ENCODE peak calls at places on chromosomes 1 and 21, in four cellular contexts. One of them, this sample, is unnamed.
A peak's percentile ranks its signal among the peaks of the same experiment; 100 is the strongest.

GRCh38 chr1:164706596-164706995 is 147.6 kb downstream of the PBX1 start:
- DNase-seq in K562: no peak
- DNase-seq in HepG2: no peak
- DNase-seq in WTC11: no peak
- DNase-seq in this sample: no peak

GRCh38 chr21:36707763-36708511 is 9.0 kb downstream of the SIM2 start:
- DNase-seq in WTC11: no peak
- DNase-seq in HepG2: no peak
- DNase-seq in K562: no peak
- DNase-seq in this sample: no peak

GRCh38 chr1:16984717-16985116 is 4.3 kb upstream of the MFAP2 start:
- DNase-seq in HepG2: no peak
- DNase-seq in WTC11: no peak
- DNase-seq in K562: no peak
- DNase-seq in this sample: no peak

GRCh38 chr1:16155537-16156410 is at the start of gene EPHA2:
- DNase-seq in K562: no peak
- DNase-seq in HepG2: peak; percentile 93
- DNase-seq in WTC11: peak; percentile 97
- DNase-seq in this sample: peak; percentile 91

GRCh38 chr1:47703161-47703825 is 265.4 kb downstream of the FOXD2 start:
- DNase-seq in HepG2: no peak
- DNase-seq in K562: no peak
- DNase-seq in WTC11: no peak
- DNase-seq in this sample: no peak

GRCh38 chr1:169491845-169492281 is 6.1 kb upstream of the SLC19A2 start:
- DNase-seq in WTC11: no peak
- DNase-seq in HepG2: no peak
- DNase-seq in K562: no peak
- DNase-seq in this sample: no peak

GRCh38 chr1:182952677-182953444 is at the start of gene SHCBP1L:
- DNase-seq in WTC11: peak; percentile 29
- DNase-seq in K562: no peak
- DNase-seq in HepG2: no peak
- DNase-seq in this sample: no peak

GRCh38 chr1:46689326-46689725 is 17.7 kb downstream of the TEX38 start:
- DNase-seq in K562: no peak
- DNase-seq in WTC11: no peak
- DNase-seq in HepG2: no peak
- DNase-seq in this sample: no peak

GRCh38 chr1:74468982-74469603 is 43.3 kb downstream of the LRRC53 start:
- DNase-seq in K562: peak; percentile 29
- DNase-seq in WTC11: no peak
- DNase-seq in HepG2: peak; percentile 48
- DNase-seq in this sample: peak; percentile 35

GRCh38 chr1:42168798-42169197 is 4.3 kb upstream of the GUCA2A start:
- DNase-seq in HepG2: no peak
- DNase-seq in K562: no peak
- DNase-seq in WTC11: no peak
- DNase-seq in this sample: no peak
- TF ChIP-seq HMGXB4 in HepG2: no peak
- TF ChIP-seq HMGXB4 in K562: no peak
- TF ChIP-seq HMGXB4 in WTC11: no peak
- TF ChIP-seq HMGXB4 in this sample: no peak

DNA sequence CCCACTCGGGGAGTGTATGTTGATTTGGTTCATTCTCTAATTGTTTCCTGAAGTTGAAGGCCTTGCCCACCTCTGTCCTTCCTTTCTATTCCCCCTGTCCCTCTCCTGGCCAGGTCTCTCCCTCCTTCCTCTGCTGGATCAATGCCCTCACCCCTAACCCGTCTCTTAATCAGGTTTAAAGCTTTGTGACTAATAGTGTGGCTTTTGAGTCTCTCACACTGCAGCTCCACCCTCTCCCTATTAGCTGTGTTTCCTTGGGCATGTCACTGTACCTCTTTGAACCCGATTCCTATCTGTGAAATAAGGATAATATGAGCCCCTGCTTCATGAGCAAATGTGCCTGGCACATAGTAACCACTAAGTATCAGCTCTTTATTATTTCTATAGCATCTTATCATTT is 20.5 kb downstream of the AHDC1 start:
- DNase-seq in K562: no peak
- DNase-seq in HepG2: no peak
- DNase-seq in WTC11: no peak
- DNase-seq in this sample: no peak
- TF ChIP-seq HMGXB4 in K562: no peak
- TF ChIP-seq HMGXB4 in HepG2: no peak
- TF ChIP-seq HMGXB4 in WTC11: no peak
- TF ChIP-seq HMGXB4 in this sample: no peak

DNA sequence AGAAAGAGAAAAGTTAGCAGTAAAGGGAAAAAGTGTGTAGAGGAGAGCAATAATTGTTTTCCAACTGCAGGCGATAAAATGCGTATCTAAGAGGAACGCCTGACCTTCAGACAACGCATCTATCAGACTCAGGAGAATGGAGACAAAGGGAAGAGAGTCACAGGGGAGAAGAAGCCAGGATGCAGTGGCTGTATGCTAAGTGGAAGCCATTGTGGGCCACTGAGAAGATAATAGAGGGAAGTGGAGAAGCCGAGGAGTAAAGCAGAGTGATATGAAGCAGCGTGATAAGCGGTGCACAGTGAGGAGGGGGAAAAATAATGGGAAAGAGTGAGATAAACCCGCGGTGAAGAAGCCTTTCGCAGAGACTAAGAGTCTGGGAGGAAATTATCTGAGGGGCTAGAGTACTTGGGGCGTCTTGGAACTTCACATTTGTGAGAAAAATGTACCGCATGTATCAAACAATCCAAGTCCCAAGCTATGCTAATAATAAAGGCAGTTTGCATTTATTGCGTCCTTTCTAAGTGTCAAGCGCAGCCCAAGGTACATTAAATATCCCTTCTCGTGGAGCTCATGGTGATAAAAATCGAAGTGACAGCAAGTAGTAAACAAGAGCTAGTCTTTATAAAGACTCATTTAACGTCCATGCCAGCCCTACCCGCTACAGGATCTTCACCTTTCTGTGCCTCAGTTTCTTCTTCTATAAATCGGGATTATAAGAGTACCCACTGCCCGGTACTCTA is 259.8 kb upstream of the PROX1 start:
- DNase-seq in HepG2: no peak
- DNase-seq in K562: no peak
- DNase-seq in WTC11: no peak
- DNase-seq in this sample: no peak
- TF ChIP-seq HMGXB4 in HepG2: no peak
- TF ChIP-seq HMGXB4 in K562: no peak
- TF ChIP-seq HMGXB4 in WTC11: no peak
- TF ChIP-seq HMGXB4 in this sample: no peak

GRCh38 chr1:54865238-54866073 is 21.5 kb downstream of the DHCR24 start:
- DNase-seq in K562: no peak
- DNase-seq in WTC11: no peak
- DNase-seq in HepG2: peak; percentile 89
- DNase-seq in this sample: no peak
- TF ChIP-seq HMGXB4 in K562: no peak
- TF ChIP-seq HMGXB4 in WTC11: no peak
- TF ChIP-seq HMGXB4 in HepG2: no peak
- TF ChIP-seq HMGXB4 in this sample: no peak

GRCh38 chr1:2313651-2314296 is 77.6 kb downstream of the MORN1 start:
- DNase-seq in WTC11: no peak
- DNase-seq in K562: no peak
- DNase-seq in HepG2: no peak
- DNase-seq in this sample: no peak

GRCh38 chr1:2311184-2312032 is 79.9 kb downstream of the MORN1 start:
- DNase-seq in HepG2: peak; percentile 73
- DNase-seq in K562: peak; percentile 79
- DNase-seq in WTC11: peak; percentile 81
- DNase-seq in this sample: peak; percentile 62

GRCh38 chr1:2312589-2313301 is 78.6 kb downstream of the MORN1 start:
- DNase-seq in WTC11: no peak
- DNase-seq in HepG2: no peak
- DNase-seq in K562: no peak
- DNase-seq in this sample: no peak

GRCh38 chr1:2310332-2311183 is 80.8 kb downstream of the MORN1 start:
- DNase-seq in K562: no peak
- DNase-seq in WTC11: no peak
- DNase-seq in HepG2: no peak
- DNase-seq in this sample: no peak

GRCh38 chr1:2312196-2312588 is 79.2 kb downstream of the MORN1 start:
- DNase-seq in WTC11: no peak
- DNase-seq in HepG2: no peak
- DNase-seq in K562: no peak
- DNase-seq in this sample: no peak
- TF ChIP-seq HMGXB4 in WTC11: no peak
- TF ChIP-seq HMGXB4 in HepG2: no peak
- TF ChIP-seq HMGXB4 in K562: no peak
- TF ChIP-seq HMGXB4 in this sample: no peak

DNA sequence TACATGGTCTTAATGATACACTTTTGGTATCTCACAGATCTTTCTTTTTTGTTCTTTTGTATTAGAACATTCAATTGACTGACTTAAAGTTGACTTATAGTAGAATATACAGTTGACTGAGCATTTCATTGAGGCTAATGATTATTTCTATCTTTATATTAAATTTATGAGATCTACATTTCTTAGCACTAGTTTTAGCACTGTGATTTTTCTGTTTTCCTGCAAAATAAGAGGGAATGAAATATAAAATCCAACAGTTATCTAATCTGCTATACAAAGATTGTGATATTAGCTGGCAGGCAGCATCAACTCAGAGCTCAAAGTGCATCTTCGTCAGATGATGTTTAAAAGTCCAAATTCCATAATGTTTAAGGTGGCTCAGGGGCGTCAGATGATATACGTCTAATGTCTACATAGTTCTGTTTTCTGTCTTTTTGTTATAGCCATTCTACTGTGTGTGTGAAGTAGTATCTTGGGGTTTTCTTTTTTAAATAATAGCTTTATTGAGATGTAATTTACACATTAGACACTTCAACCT is 85.4 kb downstream of the ATG4C start:
- DNase-seq in HepG2: peak; percentile 78
- DNase-seq in K562: no peak
- DNase-seq in WTC11: no peak
- DNase-seq in this sample: no peak
- TF ChIP-seq HMGXB4 in HepG2: no peak
- TF ChIP-seq HMGXB4 in K562: no peak
- TF ChIP-seq HMGXB4 in WTC11: no peak
- TF ChIP-seq HMGXB4 in this sample: no peak